ENCODE peak calls at places on chromosome 19, in nine cellular contexts. One of them, this sample, is unnamed.

GRCh38 chr19:13008926-13009787 is 13.9 kb downstream of the NFIX start:
- DNase-seq in activated T-cell treated with anti-CD3 and anti-CD28 coated beads for 48 hours: no peak
- DNase-seq in GM03348: no peak
- DNase-seq in AG10803: peak
- DNase-seq in naive thymus-derived CD4-positive, alpha-beta T cell: no peak
- DNase-seq in GM04504: no peak
- DNase-seq in LoVo: no peak
- DNase-seq in NCI-H2171 treated with DMSO at 0.1 percent for 48 hours: peak
- DNase-seq in NCI-H1105: no peak
- DNase-seq in this sample: no peak

GRCh38 chr19:3042545-3043267 is 13.6 kb upstream of the TLE2 start:
- DNase-seq in NCI-H2171 treated with DMSO at 0.1 percent for 48 hours: peak
- DNase-seq in naive thymus-derived CD4-positive, alpha-beta T cell: no peak
- DNase-seq in LoVo: no peak
- DNase-seq in AG10803: no peak
- DNase-seq in GM04504: no peak
- DNase-seq in GM03348: no peak
- DNase-seq in NCI-H1105: no peak
- DNase-seq in activated T-cell treated with anti-CD3 and anti-CD28 coated beads for 48 hours: no peak
- DNase-seq in this sample: no peak

GRCh38 chr19:18879579-18880373 is 16.2 kb downstream of the CERS1 start:
- DNase-seq in AG10803: no peak
- DNase-seq in activated T-cell treated with anti-CD3 and anti-CD28 coated beads for 48 hours: peak
- DNase-seq in GM04504: no peak
- DNase-seq in naive thymus-derived CD4-positive, alpha-beta T cell: no peak
- DNase-seq in GM03348: peak
- DNase-seq in NCI-H1105: no peak
- DNase-seq in LoVo: peak
- DNase-seq in NCI-H2171 treated with DMSO at 0.1 percent for 48 hours: no peak
- DNase-seq in this sample: no peak

GRCh38 chr19:45179063-45179847 is 671 bp downstream of the BLOC1S3 start:
- DNase-seq in NCI-H1105: no peak
- DNase-seq in GM03348: peak
- DNase-seq in LoVo: no peak
- DNase-seq in GM04504: no peak
- DNase-seq in activated T-cell treated with anti-CD3 and anti-CD28 coated beads for 48 hours: peak
- DNase-seq in AG10803: peak
- DNase-seq in naive thymus-derived CD4-positive, alpha-beta T cell: peak
- DNase-seq in NCI-H2171 treated with DMSO at 0.1 percent for 48 hours: no peak
- DNase-seq in this sample: peak

GRCh38 chr19:17944301-17944700 is 11.5 kb downstream of the CCDC124 start:
- DNase-seq in activated T-cell treated with anti-CD3 and anti-CD28 coated beads for 48 hours: no peak
- DNase-seq in GM04504: peak
- DNase-seq in naive thymus-derived CD4-positive, alpha-beta T cell: no peak
- DNase-seq in AG10803: peak
- DNase-seq in LoVo: no peak
- DNase-seq in NCI-H2171 treated with DMSO at 0.1 percent for 48 hours: no peak
- DNase-seq in GM03348: peak
- DNase-seq in NCI-H1105: no peak
- DNase-seq in this sample: no peak

GRCh38 chr19:2800506-2800905 is 15.2 kb downstream of the THOP1 start:
- DNase-seq in activated T-cell treated with anti-CD3 and anti-CD28 coated beads for 48 hours: no peak
- DNase-seq in AG10803: no peak
- DNase-seq in NCI-H1105: no peak
- DNase-seq in GM03348: no peak
- DNase-seq in naive thymus-derived CD4-positive, alpha-beta T cell: no peak
- DNase-seq in NCI-H2171 treated with DMSO at 0.1 percent for 48 hours: no peak
- DNase-seq in GM04504: no peak
- DNase-seq in LoVo: no peak
- DNase-seq in this sample: no peak

GRCh38 chr19:3577741-3578344 is 5.1 kb downstream of the HMG20B start:
- DNase-seq in GM03348: no peak
- DNase-seq in naive thymus-derived CD4-positive, alpha-beta T cell: no peak
- DNase-seq in activated T-cell treated with anti-CD3 and anti-CD28 coated beads for 48 hours: no peak
- DNase-seq in AG10803: no peak
- DNase-seq in LoVo: no peak
- DNase-seq in GM04504: no peak
- DNase-seq in NCI-H1105: no peak
- DNase-seq in NCI-H2171 treated with DMSO at 0.1 percent for 48 hours: no peak
- DNase-seq in this sample: no peak

GRCh38 chr19:8158411-8159074 is 9.2 kb upstream of the FBN3 start:
- DNase-seq in NCI-H2171 treated with DMSO at 0.1 percent for 48 hours: peak
- DNase-seq in activated T-cell treated with anti-CD3 and anti-CD28 coated beads for 48 hours: no peak
- DNase-seq in NCI-H1105: peak
- DNase-seq in AG10803: peak
- DNase-seq in GM03348: peak
- DNase-seq in GM04504: peak
- DNase-seq in LoVo: peak
- DNase-seq in naive thymus-derived CD4-positive, alpha-beta T cell: peak
- DNase-seq in this sample: no peak

GRCh38 chr19:48713041-48713863 is 6.3 kb downstream of the MAMSTR start:
- DNase-seq in GM04504: no peak
- DNase-seq in GM03348: no peak
- DNase-seq in LoVo: peak
- DNase-seq in NCI-H1105: no peak
- DNase-seq in NCI-H2171 treated with DMSO at 0.1 percent for 48 hours: peak
- DNase-seq in naive thymus-derived CD4-positive, alpha-beta T cell: no peak
- DNase-seq in AG10803: no peak
- DNase-seq in activated T-cell treated with anti-CD3 and anti-CD28 coated beads for 48 hours: no peak
- DNase-seq in this sample: no peak

GRCh38 chr19:18590273-18591272 is 2.0 kb downstream of the REX1BD start:
- DNase-seq in NCI-H1105: peak
- DNase-seq in LoVo: no peak
- DNase-seq in GM04504: no peak
- DNase-seq in activated T-cell treated with anti-CD3 and anti-CD28 coated beads for 48 hours: no peak
- DNase-seq in AG10803: peak
- DNase-seq in NCI-H2171 treated with DMSO at 0.1 percent for 48 hours: peak
- DNase-seq in GM03348: no peak
- DNase-seq in naive thymus-derived CD4-positive, alpha-beta T cell: no peak
- DNase-seq in this sample: no peak

GRCh38 chr19:6801397-6802086 is 29.0 kb downstream of the VAV1 start:
- DNase-seq in naive thymus-derived CD4-positive, alpha-beta T cell: peak
- DNase-seq in GM03348: peak
- DNase-seq in NCI-H2171 treated with DMSO at 0.1 percent for 48 hours: peak
- DNase-seq in LoVo: no peak
- DNase-seq in GM04504: no peak
- DNase-seq in activated T-cell treated with anti-CD3 and anti-CD28 coated beads for 48 hours: peak
- DNase-seq in NCI-H1105: no peak
- DNase-seq in AG10803: no peak
- DNase-seq in this sample: peak

GRCh38 chr19:30216453-30216852 is 155.7 kb upstream of the ZNF536 start:
- DNase-seq in NCI-H2171 treated with DMSO at 0.1 percent for 48 hours: no peak
- DNase-seq in LoVo: no peak
- DNase-seq in GM03348: no peak
- DNase-seq in AG10803: no peak
- DNase-seq in naive thymus-derived CD4-positive, alpha-beta T cell: no peak
- DNase-seq in NCI-H1105: no peak
- DNase-seq in GM04504: no peak
- DNase-seq in activated T-cell treated with anti-CD3 and anti-CD28 coated beads for 48 hours: no peak
- DNase-seq in this sample: no peak

GRCh38 chr19:51602189-51602854 is 27.9 kb downstream of the SIGLEC5 start:
- DNase-seq in LoVo: no peak
- DNase-seq in activated T-cell treated with anti-CD3 and anti-CD28 coated beads for 48 hours: no peak
- DNase-seq in GM04504: no peak
- DNase-seq in NCI-H2171 treated with DMSO at 0.1 percent for 48 hours: no peak
- DNase-seq in AG10803: no peak
- DNase-seq in naive thymus-derived CD4-positive, alpha-beta T cell: no peak
- DNase-seq in NCI-H1105: no peak
- DNase-seq in GM03348: no peak
- DNase-seq in this sample: no peak

GRCh38 chr19:13055213-13056051 is 47.2 kb downstream of the LYL1 start:
- DNase-seq in NCI-H2171 treated with DMSO at 0.1 percent for 48 hours: no peak
- DNase-seq in LoVo: no peak
- DNase-seq in activated T-cell treated with anti-CD3 and anti-CD28 coated beads for 48 hours: no peak
- DNase-seq in GM04504: peak
- DNase-seq in GM03348: peak
- DNase-seq in NCI-H1105: no peak
- DNase-seq in AG10803: peak
- DNase-seq in naive thymus-derived CD4-positive, alpha-beta T cell: no peak
- DNase-seq in this sample: no peak

GRCh38 chr19:13181747-13182388 is 31.7 kb downstream of the IER2 start:
- DNase-seq in naive thymus-derived CD4-positive, alpha-beta T cell: no peak
- DNase-seq in NCI-H1105: no peak
- DNase-seq in activated T-cell treated with anti-CD3 and anti-CD28 coated beads for 48 hours: no peak
- DNase-seq in GM03348: peak
- DNase-seq in AG10803: peak
- DNase-seq in GM04504: no peak
- DNase-seq in LoVo: no peak
- DNase-seq in NCI-H2171 treated with DMSO at 0.1 percent for 48 hours: no peak
- DNase-seq in this sample: no peak

GRCh38 chr19:47813304-47813994 is 8.3 kb upstream of the CRX start:
- DNase-seq in activated T-cell treated with anti-CD3 and anti-CD28 coated beads for 48 hours: peak
- DNase-seq in GM03348: peak
- DNase-seq in NCI-H1105: peak
- DNase-seq in AG10803: peak
- DNase-seq in naive thymus-derived CD4-positive, alpha-beta T cell: peak
- DNase-seq in LoVo: peak
- DNase-seq in NCI-H2171 treated with DMSO at 0.1 percent for 48 hours: peak
- DNase-seq in GM04504: peak
- DNase-seq in this sample: peak

GRCh38 chr19:55603581-55604292 is 1.7 kb upstream of the ZNF865 start:
- DNase-seq in AG10803: no peak
- DNase-seq in GM03348: no peak
- DNase-seq in LoVo: no peak
- DNase-seq in NCI-H2171 treated with DMSO at 0.1 percent for 48 hours: no peak
- DNase-seq in NCI-H1105: no peak
- DNase-seq in naive thymus-derived CD4-positive, alpha-beta T cell: no peak
- DNase-seq in activated T-cell treated with anti-CD3 and anti-CD28 coated beads for 48 hours: no peak
- DNase-seq in GM04504: no peak
- DNase-seq in this sample: no peak

GRCh38 chr19:16586477-16586871 is 14.3 kb upstream of the SLC35E1 start:
- DNase-seq in NCI-H1105: no peak
- DNase-seq in NCI-H2171 treated with DMSO at 0.1 percent for 48 hours: no peak
- DNase-seq in naive thymus-derived CD4-positive, alpha-beta T cell: no peak
- DNase-seq in LoVo: no peak
- DNase-seq in AG10803: no peak
- DNase-seq in GM04504: no peak
- DNase-seq in activated T-cell treated with anti-CD3 and anti-CD28 coated beads for 48 hours: no peak
- DNase-seq in GM03348: no peak
- DNase-seq in this sample: no peak

GRCh38 chr19:29013325-29013724 is 199.6 kb downstream of the UQCRFS1 start:
- DNase-seq in activated T-cell treated with anti-CD3 and anti-CD28 coated beads for 48 hours: no peak
- DNase-seq in NCI-H2171 treated with DMSO at 0.1 percent for 48 hours: no peak
- DNase-seq in GM03348: no peak
- DNase-seq in LoVo: no peak
- DNase-seq in AG10803: no peak
- DNase-seq in NCI-H1105: no peak
- DNase-seq in naive thymus-derived CD4-positive, alpha-beta T cell: no peak
- DNase-seq in GM04504: no peak
- DNase-seq in this sample: no peak

GRCh38 chr19:56838930-56839664 is 1.4 kb downstream of the PEG3 start:
- DNase-seq in NCI-H2171 treated with DMSO at 0.1 percent for 48 hours: no peak
- DNase-seq in AG10803: peak
- DNase-seq in activated T-cell treated with anti-CD3 and anti-CD28 coated beads for 48 hours: no peak
- DNase-seq in LoVo: no peak
- DNase-seq in GM04504: no peak
- DNase-seq in NCI-H1105: no peak
- DNase-seq in naive thymus-derived CD4-positive, alpha-beta T cell: no peak
- DNase-seq in GM03348: no peak
- DNase-seq in this sample: no peak

GRCh38 chr19:49764341-49764740 is 1.2 kb upstream of the TSKS start:
- DNase-seq in GM04504: no peak
- DNase-seq in NCI-H1105: no peak
- DNase-seq in naive thymus-derived CD4-positive, alpha-beta T cell: no peak
- DNase-seq in activated T-cell treated with anti-CD3 and anti-CD28 coated beads for 48 hours: no peak
- DNase-seq in AG10803: no peak
- DNase-seq in LoVo: no peak
- DNase-seq in GM03348: no peak
- DNase-seq in NCI-H2171 treated with DMSO at 0.1 percent for 48 hours: no peak
- DNase-seq in this sample: no peak

GRCh38 chr19:10881403-10882107 is 10.2 kb downstream of the CARM1 start:
- DNase-seq in NCI-H2171 treated with DMSO at 0.1 percent for 48 hours: no peak
- DNase-seq in NCI-H1105: no peak
- DNase-seq in GM03348: no peak
- DNase-seq in GM04504: no peak
- DNase-seq in LoVo: no peak
- DNase-seq in AG10803: no peak
- DNase-seq in activated T-cell treated with anti-CD3 and anti-CD28 coated beads for 48 hours: no peak
- DNase-seq in naive thymus-derived CD4-positive, alpha-beta T cell: no peak
- DNase-seq in this sample: no peak

GRCh38 chr19:51181913-51182419 is 39.9 kb downstream of the SIGLEC7 start:
- DNase-seq in activated T-cell treated with anti-CD3 and anti-CD28 coated beads for 48 hours: peak
- DNase-seq in naive thymus-derived CD4-positive, alpha-beta T cell: no peak
- DNase-seq in GM04504: no peak
- DNase-seq in NCI-H2171 treated with DMSO at 0.1 percent for 48 hours: no peak
- DNase-seq in NCI-H1105: no peak
- DNase-seq in LoVo: no peak
- DNase-seq in GM03348: no peak
- DNase-seq in AG10803: no peak
- DNase-seq in this sample: no peak

GRCh38 chr19:1577929-1578618 is 9.9 kb upstream of the MEX3D start:
- DNase-seq in naive thymus-derived CD4-positive, alpha-beta T cell: no peak
- DNase-seq in activated T-cell treated with anti-CD3 and anti-CD28 coated beads for 48 hours: no peak
- DNase-seq in NCI-H1105: peak
- DNase-seq in GM03348: no peak
- DNase-seq in NCI-H2171 treated with DMSO at 0.1 percent for 48 hours: no peak
- DNase-seq in LoVo: no peak
- DNase-seq in AG10803: no peak
- DNase-seq in GM04504: no peak
- DNase-seq in this sample: no peak

GRCh38 chr19:35460608-35461007 is 12.6 kb downstream of the FFAR2 start:
- DNase-seq in GM04504: no peak
- DNase-seq in naive thymus-derived CD4-positive, alpha-beta T cell: no peak
- DNase-seq in AG10803: no peak
- DNase-seq in NCI-H2171 treated with DMSO at 0.1 percent for 48 hours: no peak
- DNase-seq in activated T-cell treated with anti-CD3 and anti-CD28 coated beads for 48 hours: no peak
- DNase-seq in NCI-H1105: no peak
- DNase-seq in GM03348: no peak
- DNase-seq in LoVo: no peak
- DNase-seq in this sample: no peak

GRCh38 chr19:6772028-6772865 is at the start of gene VAV1:
- DNase-seq in LoVo: no peak
- DNase-seq in activated T-cell treated with anti-CD3 and anti-CD28 coated beads for 48 hours: peak
- DNase-seq in NCI-H1105: no peak
- DNase-seq in GM03348: no peak
- DNase-seq in naive thymus-derived CD4-positive, alpha-beta T cell: peak
- DNase-seq in NCI-H2171 treated with DMSO at 0.1 percent for 48 hours: no peak
- DNase-seq in AG10803: no peak
- DNase-seq in GM04504: no peak
- DNase-seq in this sample: peak

GRCh38 chr19:42420055-42420544 is 7.1 kb downstream of the LIPE start:
- DNase-seq in activated T-cell treated with anti-CD3 and anti-CD28 coated beads for 48 hours: peak
- DNase-seq in GM03348: peak
- DNase-seq in NCI-H2171 treated with DMSO at 0.1 percent for 48 hours: peak
- DNase-seq in NCI-H1105: no peak
- DNase-seq in AG10803: peak
- DNase-seq in LoVo: peak
- DNase-seq in naive thymus-derived CD4-positive, alpha-beta T cell: peak
- DNase-seq in GM04504: no peak
- DNase-seq in this sample: peak

GRCh38 chr19:50046649-50047503 is 21.1 kb downstream of the ZNF473 start:
- DNase-seq in NCI-H2171 treated with DMSO at 0.1 percent for 48 hours: no peak
- DNase-seq in NCI-H1105: peak
- DNase-seq in LoVo: no peak
- DNase-seq in AG10803: peak
- DNase-seq in naive thymus-derived CD4-positive, alpha-beta T cell: peak
- DNase-seq in GM04504: no peak
- DNase-seq in activated T-cell treated with anti-CD3 and anti-CD28 coated beads for 48 hours: peak
- DNase-seq in GM03348: no peak
- DNase-seq in this sample: peak

GRCh38 chr19:56217039-56217949 is 15.2 kb downstream of the ZSCAN5C start:
- DNase-seq in naive thymus-derived CD4-positive, alpha-beta T cell: no peak
- DNase-seq in NCI-H2171 treated with DMSO at 0.1 percent for 48 hours: no peak
- DNase-seq in LoVo: no peak
- DNase-seq in activated T-cell treated with anti-CD3 and anti-CD28 coated beads for 48 hours: no peak
- DNase-seq in GM04504: no peak
- DNase-seq in AG10803: peak
- DNase-seq in GM03348: peak
- DNase-seq in NCI-H1105: no peak
- DNase-seq in this sample: no peak

GRCh38 chr19:38559428-38560401 is 58.0 kb downstream of the MAP4K1 start:
- DNase-seq in GM03348: no peak
- DNase-seq in LoVo: no peak
- DNase-seq in NCI-H1105: no peak
- DNase-seq in activated T-cell treated with anti-CD3 and anti-CD28 coated beads for 48 hours: no peak
- DNase-seq in naive thymus-derived CD4-positive, alpha-beta T cell: no peak
- DNase-seq in GM04504: no peak
- DNase-seq in AG10803: peak
- DNase-seq in NCI-H2171 treated with DMSO at 0.1 percent for 48 hours: no peak
- DNase-seq in this sample: no peak

GRCh38 chr19:13887039-13887438 is 10.1 kb downstream of the NANOS3 start:
- DNase-seq in NCI-H1105: no peak
- DNase-seq in AG10803: no peak
- DNase-seq in NCI-H2171 treated with DMSO at 0.1 percent for 48 hours: no peak
- DNase-seq in LoVo: no peak
- DNase-seq in naive thymus-derived CD4-positive, alpha-beta T cell: no peak
- DNase-seq in GM03348: no peak
- DNase-seq in activated T-cell treated with anti-CD3 and anti-CD28 coated beads for 48 hours: no peak
- DNase-seq in GM04504: no peak
- DNase-seq in this sample: no peak

This sample was measured in T follicular helper cell.